ENCODE peak calls at places on chromosomes 3 and 15, in eight cellular contexts. One of them, this sample, is unnamed.

GRCh38 chr15:51089699-51090098 is 5.0 kb downstream of the TNFAIP8L3 start:
- DNase-seq in glutamatergic neuron: no peak
- DNase-seq in SHP77 treated with DMSO at 0.1 percent for 48 hours: no peak
- DNase-seq in natural killer cell treated with Interleukin-12 subunit alpha and Interleukin-12 subunit beta and Interleukin-15 and Interleukin-18, amount 100 ng/mL, for 72 hours: no peak
- DNase-seq in stomach: no peak
- DNase-seq in astrocyte: peak
- DNase-seq in PC-3: no peak
- DNase-seq in amniotic stem cell: no peak
- DNase-seq in this sample: no peak

GRCh38 chr3:30075514-30075913 is 530.9 kb upstream of the TGFBR2 start:
- DNase-seq in PC-3: peak
- DNase-seq in stomach: no peak
- DNase-seq in amniotic stem cell: no peak
- DNase-seq in SHP77 treated with DMSO at 0.1 percent for 48 hours: no peak
- DNase-seq in astrocyte: peak
- DNase-seq in glutamatergic neuron: no peak
- DNase-seq in natural killer cell treated with Interleukin-12 subunit alpha and Interleukin-12 subunit beta and Interleukin-15 and Interleukin-18, amount 100 ng/mL, for 72 hours: no peak
- DNase-seq in this sample: no peak

GRCh38 chr15:89946681-89947313 is 34.0 kb upstream of the ARPIN start:
- DNase-seq in amniotic stem cell: no peak
- DNase-seq in stomach: no peak
- DNase-seq in natural killer cell treated with Interleukin-12 subunit alpha and Interleukin-12 subunit beta and Interleukin-15 and Interleukin-18, amount 100 ng/mL, for 72 hours: no peak
- DNase-seq in SHP77 treated with DMSO at 0.1 percent for 48 hours: no peak
- DNase-seq in astrocyte: no peak
- DNase-seq in glutamatergic neuron: no peak
- DNase-seq in PC-3: peak
- DNase-seq in this sample: no peak

GRCh38 chr3:68363801-68364200 is 568.5 kb downstream of the TAFA4 start:
- DNase-seq in natural killer cell treated with Interleukin-12 subunit alpha and Interleukin-12 subunit beta and Interleukin-15 and Interleukin-18, amount 100 ng/mL, for 72 hours: no peak
- DNase-seq in astrocyte: no peak
- DNase-seq in amniotic stem cell: no peak
- DNase-seq in glutamatergic neuron: no peak
- DNase-seq in SHP77 treated with DMSO at 0.1 percent for 48 hours: no peak
- DNase-seq in PC-3: no peak
- DNase-seq in stomach: no peak
- DNase-seq in this sample: no peak

GRCh38 chr15:41666353-41666920 is 6.2 kb downstream of the MGA start:
- DNase-seq in glutamatergic neuron: no peak
- DNase-seq in astrocyte: peak
- DNase-seq in PC-3: peak
- DNase-seq in natural killer cell treated with Interleukin-12 subunit alpha and Interleukin-12 subunit beta and Interleukin-15 and Interleukin-18, amount 100 ng/mL, for 72 hours: no peak
- DNase-seq in stomach: no peak
- DNase-seq in SHP77 treated with DMSO at 0.1 percent for 48 hours: no peak
- DNase-seq in amniotic stem cell: no peak
- DNase-seq in this sample: no peak

GRCh38 chr3:33578325-33579180 is 138.3 kb upstream of the UBP1 start:
- DNase-seq in stomach: no peak
- DNase-seq in PC-3: peak
- DNase-seq in amniotic stem cell: peak
- DNase-seq in astrocyte: peak
- DNase-seq in SHP77 treated with DMSO at 0.1 percent for 48 hours: no peak
- DNase-seq in glutamatergic neuron: no peak
- DNase-seq in natural killer cell treated with Interleukin-12 subunit alpha and Interleukin-12 subunit beta and Interleukin-15 and Interleukin-18, amount 100 ng/mL, for 72 hours: no peak
- DNase-seq in this sample: no peak

GRCh38 chr3:114608293-114608692 is 314.5 kb downstream of the TIGIT start:
- DNase-seq in SHP77 treated with DMSO at 0.1 percent for 48 hours: no peak
- DNase-seq in PC-3: peak
- DNase-seq in glutamatergic neuron: no peak
- DNase-seq in natural killer cell treated with Interleukin-12 subunit alpha and Interleukin-12 subunit beta and Interleukin-15 and Interleukin-18, amount 100 ng/mL, for 72 hours: no peak
- DNase-seq in amniotic stem cell: no peak
- DNase-seq in stomach: no peak
- DNase-seq in astrocyte: peak
- DNase-seq in this sample: no peak

GRCh38 chr3:192916455-192917257 is 1.0 kb downstream of the MB21D2 start:
- DNase-seq in natural killer cell treated with Interleukin-12 subunit alpha and Interleukin-12 subunit beta and Interleukin-15 and Interleukin-18, amount 100 ng/mL, for 72 hours: no peak
- DNase-seq in stomach: peak
- DNase-seq in PC-3: peak
- DNase-seq in SHP77 treated with DMSO at 0.1 percent for 48 hours: no peak
- DNase-seq in glutamatergic neuron: peak
- DNase-seq in amniotic stem cell: peak
- DNase-seq in astrocyte: peak
- DNase-seq in this sample: peak

GRCh38 chr3:125192190-125193035 is 20.1 kb downstream of the SLC12A8 start:
- DNase-seq in natural killer cell treated with Interleukin-12 subunit alpha and Interleukin-12 subunit beta and Interleukin-15 and Interleukin-18, amount 100 ng/mL, for 72 hours: no peak
- DNase-seq in SHP77 treated with DMSO at 0.1 percent for 48 hours: no peak
- DNase-seq in amniotic stem cell: no peak
- DNase-seq in glutamatergic neuron: no peak
- DNase-seq in astrocyte: no peak
- DNase-seq in PC-3: no peak
- DNase-seq in stomach: no peak
- DNase-seq in this sample: peak

GRCh38 chr15:77020348-77021087 is 25.6 kb downstream of the PSTPIP1 start:
- DNase-seq in SHP77 treated with DMSO at 0.1 percent for 48 hours: no peak
- DNase-seq in glutamatergic neuron: no peak
- DNase-seq in stomach: no peak
- DNase-seq in amniotic stem cell: no peak
- DNase-seq in astrocyte: no peak
- DNase-seq in natural killer cell treated with Interleukin-12 subunit alpha and Interleukin-12 subunit beta and Interleukin-15 and Interleukin-18, amount 100 ng/mL, for 72 hours: no peak
- DNase-seq in PC-3: no peak
- DNase-seq in this sample: no peak

GRCh38 chr15:39846108-39846507 is 63.5 kb upstream of the FSIP1 start:
- DNase-seq in glutamatergic neuron: no peak
- DNase-seq in SHP77 treated with DMSO at 0.1 percent for 48 hours: no peak
- DNase-seq in natural killer cell treated with Interleukin-12 subunit alpha and Interleukin-12 subunit beta and Interleukin-15 and Interleukin-18, amount 100 ng/mL, for 72 hours: no peak
- DNase-seq in amniotic stem cell: no peak
- DNase-seq in PC-3: no peak
- DNase-seq in stomach: no peak
- DNase-seq in astrocyte: no peak
- DNase-seq in this sample: no peak

GRCh38 chr3:69282191-69282590 is 103.7 kb downstream of the FRMD4B start:
- DNase-seq in glutamatergic neuron: no peak
- DNase-seq in SHP77 treated with DMSO at 0.1 percent for 48 hours: no peak
- DNase-seq in PC-3: peak
- DNase-seq in stomach: no peak
- DNase-seq in amniotic stem cell: no peak
- DNase-seq in astrocyte: no peak
- DNase-seq in natural killer cell treated with Interleukin-12 subunit alpha and Interleukin-12 subunit beta and Interleukin-15 and Interleukin-18, amount 100 ng/mL, for 72 hours: peak
- DNase-seq in this sample: no peak

GRCh38 chr3:195403244-195403643 is 39.6 kb downstream of the ACAP2 start:
- DNase-seq in astrocyte: no peak
- DNase-seq in PC-3: no peak
- DNase-seq in stomach: no peak
- DNase-seq in amniotic stem cell: no peak
- DNase-seq in SHP77 treated with DMSO at 0.1 percent for 48 hours: no peak
- DNase-seq in glutamatergic neuron: no peak
- DNase-seq in natural killer cell treated with Interleukin-12 subunit alpha and Interleukin-12 subunit beta and Interleukin-15 and Interleukin-18, amount 100 ng/mL, for 72 hours: no peak
- DNase-seq in this sample: no peak

GRCh38 chr3:78139166-78139565 is 1099.3 kb downstream of the ROBO2 start:
- DNase-seq in astrocyte: peak
- DNase-seq in SHP77 treated with DMSO at 0.1 percent for 48 hours: no peak
- DNase-seq in PC-3: peak
- DNase-seq in natural killer cell treated with Interleukin-12 subunit alpha and Interleukin-12 subunit beta and Interleukin-15 and Interleukin-18, amount 100 ng/mL, for 72 hours: no peak
- DNase-seq in amniotic stem cell: no peak
- DNase-seq in glutamatergic neuron: no peak
- DNase-seq in stomach: no peak
- DNase-seq in this sample: no peak

GRCh38 chr3:42013652-42014442 is 51.9 kb upstream of the ULK4 start:
- DNase-seq in natural killer cell treated with Interleukin-12 subunit alpha and Interleukin-12 subunit beta and Interleukin-15 and Interleukin-18, amount 100 ng/mL, for 72 hours: no peak
- DNase-seq in astrocyte: no peak
- DNase-seq in SHP77 treated with DMSO at 0.1 percent for 48 hours: no peak
- DNase-seq in amniotic stem cell: no peak
- DNase-seq in stomach: peak
- DNase-seq in PC-3: peak
- DNase-seq in glutamatergic neuron: peak
- DNase-seq in this sample: peak

GRCh38 chr3:98010194-98010882 is 24.8 kb downstream of the GABRR3 start:
- DNase-seq in SHP77 treated with DMSO at 0.1 percent for 48 hours: no peak
- DNase-seq in natural killer cell treated with Interleukin-12 subunit alpha and Interleukin-12 subunit beta and Interleukin-15 and Interleukin-18, amount 100 ng/mL, for 72 hours: no peak
- DNase-seq in astrocyte: no peak
- DNase-seq in PC-3: no peak
- DNase-seq in amniotic stem cell: no peak
- DNase-seq in glutamatergic neuron: no peak
- DNase-seq in stomach: no peak
- DNase-seq in this sample: peak

GRCh38 chr3:32009957-32010356 is 28.4 kb downstream of the ZNF860 start:
- DNase-seq in PC-3: no peak
- DNase-seq in stomach: no peak
- DNase-seq in SHP77 treated with DMSO at 0.1 percent for 48 hours: no peak
- DNase-seq in amniotic stem cell: no peak
- DNase-seq in glutamatergic neuron: no peak
- DNase-seq in natural killer cell treated with Interleukin-12 subunit alpha and Interleukin-12 subunit beta and Interleukin-15 and Interleukin-18, amount 100 ng/mL, for 72 hours: no peak
- DNase-seq in astrocyte: no peak
- DNase-seq in this sample: no peak

GRCh38 chr15:59222106-59222505 is 15.5 kb downstream of the LDHAL6B start:
- DNase-seq in SHP77 treated with DMSO at 0.1 percent for 48 hours: no peak
- DNase-seq in stomach: no peak
- DNase-seq in PC-3: peak
- DNase-seq in natural killer cell treated with Interleukin-12 subunit alpha and Interleukin-12 subunit beta and Interleukin-15 and Interleukin-18, amount 100 ng/mL, for 72 hours: no peak
- DNase-seq in amniotic stem cell: peak
- DNase-seq in astrocyte: peak
- DNase-seq in glutamatergic neuron: no peak
- DNase-seq in this sample: no peak

GRCh38 chr15:36109943-36110658 is 469.3 kb upstream of the CDIN1 start:
- DNase-seq in PC-3: peak
- DNase-seq in stomach: no peak
- DNase-seq in SHP77 treated with DMSO at 0.1 percent for 48 hours: no peak
- DNase-seq in amniotic stem cell: no peak
- DNase-seq in glutamatergic neuron: no peak
- DNase-seq in natural killer cell treated with Interleukin-12 subunit alpha and Interleukin-12 subunit beta and Interleukin-15 and Interleukin-18, amount 100 ng/mL, for 72 hours: no peak
- DNase-seq in astrocyte: peak
- DNase-seq in this sample: no peak

GRCh38 chr3:7760718-7761117 is 740.9 kb upstream of the LMCD1 start:
- DNase-seq in amniotic stem cell: no peak
- DNase-seq in SHP77 treated with DMSO at 0.1 percent for 48 hours: no peak
- DNase-seq in glutamatergic neuron: no peak
- DNase-seq in PC-3: no peak
- DNase-seq in stomach: no peak
- DNase-seq in astrocyte: no peak
- DNase-seq in natural killer cell treated with Interleukin-12 subunit alpha and Interleukin-12 subunit beta and Interleukin-15 and Interleukin-18, amount 100 ng/mL, for 72 hours: no peak
- DNase-seq in this sample: no peak

GRCh38 chr15:57472861-57473260 is 96.6 kb downstream of the CGNL1 start:
- DNase-seq in stomach: no peak
- DNase-seq in amniotic stem cell: no peak
- DNase-seq in PC-3: no peak
- DNase-seq in SHP77 treated with DMSO at 0.1 percent for 48 hours: no peak
- DNase-seq in natural killer cell treated with Interleukin-12 subunit alpha and Interleukin-12 subunit beta and Interleukin-15 and Interleukin-18, amount 100 ng/mL, for 72 hours: no peak
- DNase-seq in astrocyte: peak
- DNase-seq in glutamatergic neuron: no peak
- DNase-seq in this sample: no peak

GRCh38 chr15:54803987-54804386 is 392.8 kb downstream of the RSL24D1 start:
- DNase-seq in SHP77 treated with DMSO at 0.1 percent for 48 hours: no peak
- DNase-seq in PC-3: no peak
- DNase-seq in astrocyte: no peak
- DNase-seq in natural killer cell treated with Interleukin-12 subunit alpha and Interleukin-12 subunit beta and Interleukin-15 and Interleukin-18, amount 100 ng/mL, for 72 hours: no peak
- DNase-seq in amniotic stem cell: no peak
- DNase-seq in glutamatergic neuron: no peak
- DNase-seq in stomach: no peak
- DNase-seq in this sample: no peak

GRCh38 chr15:72961326-72961725 is 90.9 kb upstream of the NEO1 start:
- DNase-seq in SHP77 treated with DMSO at 0.1 percent for 48 hours: no peak
- DNase-seq in natural killer cell treated with Interleukin-12 subunit alpha and Interleukin-12 subunit beta and Interleukin-15 and Interleukin-18, amount 100 ng/mL, for 72 hours: no peak
- DNase-seq in astrocyte: no peak
- DNase-seq in PC-3: no peak
- DNase-seq in stomach: no peak
- DNase-seq in amniotic stem cell: no peak
- DNase-seq in glutamatergic neuron: no peak
- DNase-seq in this sample: no peak

GRCh38 chr15:32889189-32889588 is 171.4 kb downstream of the GREM1 start:
- DNase-seq in natural killer cell treated with Interleukin-12 subunit alpha and Interleukin-12 subunit beta and Interleukin-15 and Interleukin-18, amount 100 ng/mL, for 72 hours: no peak
- DNase-seq in amniotic stem cell: no peak
- DNase-seq in glutamatergic neuron: no peak
- DNase-seq in astrocyte: no peak
- DNase-seq in SHP77 treated with DMSO at 0.1 percent for 48 hours: no peak
- DNase-seq in PC-3: no peak
- DNase-seq in stomach: no peak
- DNase-seq in this sample: no peak

GRCh38 chr3:114504941-114505632 is 211.3 kb downstream of the TIGIT start:
- DNase-seq in stomach: no peak
- DNase-seq in astrocyte: peak
- DNase-seq in glutamatergic neuron: no peak
- DNase-seq in amniotic stem cell: no peak
- DNase-seq in SHP77 treated with DMSO at 0.1 percent for 48 hours: no peak
- DNase-seq in PC-3: peak
- DNase-seq in natural killer cell treated with Interleukin-12 subunit alpha and Interleukin-12 subunit beta and Interleukin-15 and Interleukin-18, amount 100 ng/mL, for 72 hours: no peak
- DNase-seq in this sample: no peak

GRCh38 chr3:100662113-100662823 is 47.0 kb upstream of the TFG start:
- DNase-seq in glutamatergic neuron: no peak
- DNase-seq in amniotic stem cell: no peak
- DNase-seq in stomach: no peak
- DNase-seq in SHP77 treated with DMSO at 0.1 percent for 48 hours: no peak
- DNase-seq in PC-3: peak
- DNase-seq in astrocyte: no peak
- DNase-seq in natural killer cell treated with Interleukin-12 subunit alpha and Interleukin-12 subunit beta and Interleukin-15 and Interleukin-18, amount 100 ng/mL, for 72 hours: no peak
- DNase-seq in this sample: no peak

This sample was measured in endodermal cell.